ENCODE peak calls at places on chromosomes 3 and 15, in nine cellular contexts. A, W, V, G, E, F, R, B and O are unnamed samples.
A peak's percentile ranks its signal among the peaks of the same experiment; 100 is the strongest.

GRCh38 chr3:20104167-20104661 is 64.0 kb downstream of the KAT2B start:
- DNase-seq in B (no peak), R (no peak), A (no peak), V (no peak), E (no peak), F (no peak), G (peak; percentile 57), W (no peak), O (no peak)

GRCh38 chr15:47870956-47871625 is 153.8 kb downstream of the SEMA6D start:
- DNase-seq in B (no peak), R (no peak), V (no peak), F (no peak), W (peak; percentile 38), A (peak; percentile 83), E (peak; percentile 37), G (no peak), O (no peak)

GRCh38 chr3:46860381-46861292 is 2.6 kb downstream of the MYL3 start:
- DNase-seq in G (peak; percentile 51), V (peak; percentile 75), R (peak; percentile 13), F (peak; percentile 55), E (peak; percentile 48), A (no peak), B (no peak), W (no peak), O (no peak)

GRCh38 chr3:189756651-189757078 is 125.5 kb downstream of the TP63 start:
- DNase-seq in R (no peak), E (no peak), V (no peak), F (no peak), B (no peak), W (no peak), G (no peak), A (no peak), O (no peak)

GRCh38 chr3:24854748-24855147 is 360.1 kb upstream of the THRB start:
- DNase-seq in F (no peak), A (no peak), V (no peak), R (no peak), E (no peak), B (no peak), G (no peak), W (no peak), O (no peak)

GRCh38 chr3:38105525-38105924 is 31.4 kb downstream of the ACAA1 start:
- DNase-seq in A (no peak), W (no peak), B (no peak), V (no peak), F (no peak), R (no peak), E (no peak), G (no peak), O (no peak)

GRCh38 chr3:171804618-171805389 is 5.5 kb downstream of the PLD1 start:
- DNase-seq in E (no peak), R (peak; percentile 55), V (no peak), A (peak; percentile 82), G (no peak), F (no peak), B (no peak), W (no peak), O (no peak)

GRCh38 chr3:57948782-57949242 is 59.4 kb upstream of the FLNB start:
- DNase-seq in R (peak; percentile 13), W (no peak), F (no peak), E (no peak), G (peak; percentile 27), B (no peak), V (peak; percentile 52), A (no peak), O (no peak)

GRCh38 chr15:46344906-46345305 is 710.1 kb downstream of the SQOR start:
- DNase-seq in G (no peak), F (no peak), V (no peak), R (no peak), W (no peak), E (no peak), A (no peak), B (no peak), O (no peak)

GRCh38 chr15:77874071-77874470 is 203.4 kb downstream of the TBC1D2B start:
- DNase-seq in R (no peak), E (no peak), G (no peak), F (no peak), A (no peak), B (no peak), W (no peak), V (no peak), O (no peak)

GRCh38 chr3:157532529-157533297 is 29.5 kb upstream of the VEPH1 start:
- DNase-seq in W (peak; percentile 92), E (peak; percentile 87), V (peak; percentile 62), R (no peak), F (no peak), B (no peak), G (no peak), A (peak; percentile 96), O (peak; percentile 32)

GRCh38 chr3:153768559-153769469 is 352.4 kb upstream of the ARHGEF26 start:
- DNase-seq in B (no peak), A (peak; percentile 75), V (peak; percentile 77), G (peak; percentile 76), F (no peak), W (peak; percentile 61), R (no peak), E (peak; percentile 65), O (peak; percentile 21)

DNA sequence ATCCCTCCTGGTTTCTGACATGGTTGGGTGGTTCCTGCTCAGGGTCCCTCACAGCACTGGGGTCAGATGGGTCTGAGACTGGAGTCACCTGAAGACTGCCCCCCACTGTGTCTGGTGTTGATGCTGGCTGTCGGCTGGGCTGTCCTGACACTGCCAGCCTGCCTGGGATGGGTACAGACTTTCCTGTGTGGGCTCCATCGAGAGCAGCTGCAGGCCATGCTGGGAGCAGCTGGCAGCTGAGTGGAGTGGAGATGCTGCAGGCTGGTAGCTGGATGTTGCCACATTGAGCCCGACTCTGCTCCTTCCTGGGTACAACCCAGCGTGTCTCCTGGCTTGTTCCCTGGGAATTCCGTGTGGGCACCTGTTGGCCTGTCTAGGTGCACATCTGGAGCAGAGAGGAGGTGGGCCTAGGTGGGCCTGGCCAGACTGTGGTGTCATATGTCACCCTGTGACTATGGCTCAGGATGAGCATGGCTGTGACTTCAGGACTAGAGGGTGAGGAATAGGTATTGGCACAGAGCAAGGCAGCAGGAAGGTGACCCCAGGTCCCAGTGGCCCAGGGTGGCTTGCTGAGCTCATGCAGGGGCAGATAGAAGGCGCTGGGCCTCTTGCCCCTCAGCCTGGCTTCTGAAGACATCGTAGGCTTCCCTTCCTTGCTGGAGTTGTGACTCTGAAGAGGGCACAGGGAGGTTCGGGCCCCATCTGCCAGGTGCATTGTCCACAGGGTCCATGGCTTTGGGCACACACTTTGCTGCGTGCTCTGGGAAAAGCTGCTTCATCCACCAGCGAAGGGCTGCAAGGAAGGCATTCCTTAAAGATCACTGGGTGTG is 40.0 kb upstream of the PRR23E start:
- DNase-seq in V (peak; percentile 28), A (no peak), E (no peak), G (peak; percentile 32), B (no peak), W (no peak), F (no peak), R (peak; percentile 3), O (no peak)
- H3K4me1 ChIP-seq in V (no peaks in the 10 kb centered on the region), A (no peaks in the 10 kb centered on the region), E (no peaks in the 10 kb centered on the region), G (no peaks in the 10 kb centered on the region), B (no peaks in the 10 kb centered on the region), W (no peaks in the 10 kb centered on the region), F (no peaks in the 10 kb centered on the region), R (no peaks in the 10 kb centered on the region), O (no peaks in the 10 kb centered on the region)

GRCh38 chr15:38650384-38650783 is 85.8 kb upstream of the RASGRP1 start:
- DNase-seq in B (no peak), R (no peak), E (no peak), W (no peak), A (no peak), F (no peak), G (no peak), V (no peak), O (no peak)
- H3K4me1 ChIP-seq in B (no peaks in the 10 kb centered on the region), R (no peaks in the 10 kb centered on the region), E (no peaks in the 10 kb centered on the region), W (no peaks in the 10 kb centered on the region), A (no peaks in the 10 kb centered on the region), F (no peaks in the 10 kb centered on the region), G (no peaks in the 10 kb centered on the region), V (peaks cover 20% of the 10 kb centered on the region), O (no peaks in the 10 kb centered on the region)

GRCh38 chr3:30658328-30659052 is 52.1 kb downstream of the TGFBR2 start:
- DNase-seq in W (peak; percentile 79), V (no peak), G (peak; percentile 80), R (no peak), F (no peak), E (no peak), A (peak; percentile 68), B (no peak), O (no peak)

GRCh38 chr3:30657914-30658313 is 51.5 kb downstream of the TGFBR2 start:
- DNase-seq in F (no peak), B (no peak), G (no peak), A (peak; percentile 19), R (no peak), E (no peak), W (peak; percentile 23), V (no peak), O (no peak)

GRCh38 chr3:30654269-30654668 is 47.9 kb downstream of the TGFBR2 start:
- DNase-seq in G (no peak), A (no peak), V (no peak), W (no peak), F (no peak), E (no peak), B (no peak), R (no peak), O (no peak)

GRCh38 chr3:30655187-30655812 is 48.9 kb downstream of the TGFBR2 start:
- DNase-seq in G (no peak), W (peak; percentile 43), B (no peak), R (no peak), E (no peak), A (no peak), V (no peak), F (no peak), O (no peak)

DNA sequence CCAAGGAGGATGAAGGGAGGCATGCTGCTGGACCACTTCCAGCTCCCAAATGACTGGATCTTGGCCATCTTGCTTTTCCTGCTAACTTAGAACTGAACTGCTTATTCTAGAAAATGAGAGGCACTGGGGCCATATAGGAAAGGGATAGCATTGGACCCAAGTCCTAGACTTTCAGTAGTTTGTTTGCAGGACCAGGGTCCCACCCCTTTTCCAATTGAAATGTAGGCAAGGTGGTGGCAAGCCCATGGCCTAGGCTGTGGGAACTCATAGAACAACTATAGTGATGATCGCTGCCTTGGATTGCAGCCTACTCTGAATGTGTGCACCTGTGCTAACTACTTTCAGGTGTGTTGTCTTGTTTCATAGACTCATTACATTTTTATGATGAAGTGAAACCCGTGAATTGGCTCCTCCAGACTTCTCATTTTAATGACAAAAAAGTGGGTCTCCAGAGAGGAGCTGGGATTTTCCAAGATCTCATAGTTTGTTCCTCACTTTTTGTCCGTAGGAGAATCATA is 50.3 kb downstream of the TGFBR2 start:
- DNase-seq in F (no peak), V (no peak), B (no peak), A (no peak), W (no peak), G (no peak), E (no peak), R (no peak), O (no peak)
- H3K4me1 ChIP-seq in F (peaks cover 41% of the 10 kb centered on the region), V (peaks cover 9% of the 10 kb centered on the region), B (peaks cover 79% of the 10 kb centered on the region), A (peaks cover 17% of the 10 kb centered on the region), W (peaks cover 29% of the 10 kb centered on the region), G (peaks cover 60% of the 10 kb centered on the region), E (peaks cover 24% of the 10 kb centered on the region), R (peaks cover 12% of the 10 kb centered on the region), O (peaks cover 5% of the 10 kb centered on the region)

DNA sequence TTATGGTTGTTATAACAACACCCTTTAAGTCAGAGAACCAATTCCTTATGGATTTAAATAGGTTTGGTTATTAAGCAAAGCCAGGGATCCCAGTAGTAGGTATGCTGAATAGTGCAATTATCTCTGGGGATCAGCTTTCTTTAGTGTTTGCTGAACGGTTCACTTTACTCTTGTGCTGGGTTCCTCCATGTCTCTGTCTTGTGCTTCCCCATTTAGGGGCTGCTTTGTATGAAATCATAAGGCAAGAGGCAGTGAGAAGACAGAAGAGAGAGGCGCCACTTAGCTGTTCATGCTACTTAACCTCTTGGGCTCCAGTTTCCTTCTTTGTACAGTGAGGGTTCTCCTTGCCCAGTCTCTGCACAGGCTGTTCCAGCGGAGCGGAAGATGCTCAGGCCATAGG is 3.5 kb downstream of the ST6GAL1 start:
- DNase-seq in A (no peak), F (no peak), B (no peak), W (no peak), V (no peak), E (no peak), G (no peak), R (no peak), O (no peak)
- H3K4me1 ChIP-seq in A (peaks cover 3% of the 10 kb centered on the region), F (peaks cover 28% of the 10 kb centered on the region), B (peaks cover 28% of the 10 kb centered on the region), W (peaks cover 2% of the 10 kb centered on the region), V (peaks cover 4% of the 10 kb centered on the region), E (peaks cover 11% of the 10 kb centered on the region), G (no peaks in the 10 kb centered on the region), R (no peaks in the 10 kb centered on the region), O (peaks cover 3% of the 10 kb centered on the region)